ENCODE peak calls at places on chromosomes 6 and 20, in eight cellular contexts. X is A549; W is neural progenitor cell; A is CD8-positive, alpha-beta T cell; B is mammary epithelial cell; O is uterus; L is stomach; J is GM23248. F is an unnamed sample. For H3K4me1, the result is how much of the 10 kb centered on the place peaks cover.

GRCh38 chr6:100999034-100999597 is 118.0 kb upstream of the ASCC3 start:
- DNase-seq in J (no peak), W (no peak), A (no peak), O (no peak), L (no peak), B (no peak), X (no peak), F (no peak)

GRCh38 chr6:165181951-165182414 is 127.4 kb downstream of the C6orf118 start:
- DNase-seq in L (no peak), W (no peak), X (no peak), J (peak), A (no peak), B (peak), O (no peak), F (peak)

GRCh38 chr20:50731930-50732690 is 730 bp downstream of the PARD6B start:
- DNase-seq in W (peak), L (no peak), O (no peak), A (no peak), X (peak), J (no peak), B (peak), F (peak)

GRCh38 chr6:26482338-26482737 is 17.8 kb upstream of the BTN1A1 start:
- DNase-seq in O (no peak), W (no peak), B (no peak), X (no peak), L (no peak), A (no peak), J (no peak), F (no peak)

GRCh38 chr20:1298888-1299511 is 29.9 kb downstream of the SDCBP2 start:
- DNase-seq in O (no peak), X (no peak), W (no peak), B (no peak), J (no peak), L (no peak), A (no peak), F (no peak)

GRCh38 chr6:70124882-70125535 is 177.9 kb downstream of the COL9A1 start:
- DNase-seq in O (no peak), B (peak), A (no peak), X (no peak), W (no peak), L (no peak), J (peak), F (no peak)

GRCh38 chr6:82371799-82372508 is 8.3 kb downstream of the TPBG start:
- DNase-seq in W (no peak), O (no peak), L (no peak), X (no peak), A (no peak), J (peak), B (no peak), F (no peak)

GRCh38 chr6:34243131-34243771 is 5.6 kb downstream of the SMIM29 start:
- DNase-seq in A (no peak), O (no peak), B (no peak), X (no peak), L (no peak), W (no peak), J (peak), F (peak)

GRCh38 chr20:61604494-61604893 is 352.4 kb downstream of the CDH4 start:
- DNase-seq in O (no peak), B (no peak), L (no peak), A (no peak), J (no peak), X (no peak), W (no peak), F (no peak)

GRCh38 chr20:57250607-57251343 is 15.7 kb downstream of the BMP7 start:
- DNase-seq in L (no peak), B (no peak), X (no peak), J (no peak), O (no peak), W (no peak), A (no peak), F (no peak)

GRCh38 chr6:134604014-134604676 is 286.2 kb upstream of the SGK1 start:
- DNase-seq in A (no peak), X (no peak), B (no peak), W (no peak), J (no peak), L (no peak), O (no peak), F (no peak)

GRCh38 chr6:107114213-107114871 is 973 bp downstream of the BEND3 start:
- DNase-seq in O (peak), J (peak), A (peak), L (peak), B (peak), X (peak), W (peak), F (peak)

GRCh38 chr6:135104199-135104598 is 49.6 kb upstream of the HBS1L start:
- DNase-seq in L (no peak), O (no peak), B (no peak), W (no peak), A (no peak), J (no peak), X (no peak), F (no peak)

GRCh38 chr20:48921883-48922867 is 664 bp downstream of the ARFGEF2 start:
- DNase-seq in W (no peak), J (peak), X (peak), B (peak), A (no peak), O (no peak), L (peak), F (peak)

GRCh38 chr6:134921276-134921979 is 28.5 kb downstream of the ALDH8A1 start:
- DNase-seq in L (no peak), B (no peak), O (no peak), J (no peak), W (no peak), A (no peak), X (no peak), F (no peak)

GRCh38 chr6:167824591-167825041 is 2.1 kb upstream of the AFDN start:
- DNase-seq in A (no peak), X (no peak), W (no peak), B (no peak), O (no peak), L (no peak), J (peak), F (no peak)

GRCh38 chr6:89347825-89348224 is 4.7 kb downstream of the UBE2J1 start:
- DNase-seq in W (no peak), O (no peak), L (no peak), B (no peak), X (no peak), J (peak), A (no peak), F (no peak)

GRCh38 chr20:6663104-6663503 is 104.4 kb upstream of the BMP2 start:
- DNase-seq in L (no peak), X (no peak), O (no peak), W (no peak), A (no peak), J (no peak), B (no peak), F (no peak)

GRCh38 chr6:159760602-159761057 is 1.2 kb upstream of the ACAT2 start:
- DNase-seq in A (no peak), L (no peak), X (no peak), O (no peak), J (peak), W (peak), B (peak), F (no peak)

GRCh38 chr6:53227847-53228246 is 79.2 kb upstream of the GCM1 start:
- DNase-seq in A (no peak), X (no peak), J (no peak), O (no peak), W (no peak), B (no peak), L (no peak), F (no peak)

GRCh38 chr6:132820629-132821381 is 6.4 kb downstream of the RPS12 start:
- DNase-seq in X (no peak), A (no peak), L (no peak), W (no peak), J (peak), O (no peak), B (peak), F (no peak)

GRCh38 chr6:127581576-127581975 is 4.6 kb downstream of the C6orf58 start:
- DNase-seq in J (no peak), A (no peak), W (no peak), L (no peak), X (no peak), B (no peak), O (no peak), F (no peak)

GRCh38 chr6:159110748-159111147 is 58.5 kb upstream of the FNDC1 start:
- DNase-seq in A (no peak), W (no peak), O (no peak), B (no peak), L (no peak), X (no peak), J (no peak), F (no peak)

GRCh38 chr20:4102381-4102780 is 87.0 kb upstream of the RNF24 start:
- DNase-seq in X (no peak), W (no peak), J (peak), B (peak), A (no peak), O (no peak), L (no peak), F (no peak)

GRCh38 chr6:87921034-87921433 is 126.6 kb upstream of the SPACA1 start:
- DNase-seq in X (no peak), B (no peak), L (no peak), O (no peak), W (no peak), A (no peak), J (no peak), F (no peak)

GRCh38 chr6:87922947-87923330 is 124.7 kb upstream of the SPACA1 start:
- DNase-seq in X (no peak), O (no peak), A (no peak), J (no peak), L (no peak), W (no peak), B (no peak), F (no peak)

GRCh38 chr6:87920245-87920644 is 127.4 kb upstream of the SPACA1 start:
- DNase-seq in B (no peak), O (no peak), X (no peak), L (no peak), J (no peak), A (no peak), W (no peak), F (no peak)

GRCh38 chr6:87923389-87924050 is 124.1 kb upstream of the SPACA1 start:
- DNase-seq in A (no peak), L (no peak), B (no peak), W (no peak), J (no peak), X (no peak), O (no peak), F (no peak)

DNA sequence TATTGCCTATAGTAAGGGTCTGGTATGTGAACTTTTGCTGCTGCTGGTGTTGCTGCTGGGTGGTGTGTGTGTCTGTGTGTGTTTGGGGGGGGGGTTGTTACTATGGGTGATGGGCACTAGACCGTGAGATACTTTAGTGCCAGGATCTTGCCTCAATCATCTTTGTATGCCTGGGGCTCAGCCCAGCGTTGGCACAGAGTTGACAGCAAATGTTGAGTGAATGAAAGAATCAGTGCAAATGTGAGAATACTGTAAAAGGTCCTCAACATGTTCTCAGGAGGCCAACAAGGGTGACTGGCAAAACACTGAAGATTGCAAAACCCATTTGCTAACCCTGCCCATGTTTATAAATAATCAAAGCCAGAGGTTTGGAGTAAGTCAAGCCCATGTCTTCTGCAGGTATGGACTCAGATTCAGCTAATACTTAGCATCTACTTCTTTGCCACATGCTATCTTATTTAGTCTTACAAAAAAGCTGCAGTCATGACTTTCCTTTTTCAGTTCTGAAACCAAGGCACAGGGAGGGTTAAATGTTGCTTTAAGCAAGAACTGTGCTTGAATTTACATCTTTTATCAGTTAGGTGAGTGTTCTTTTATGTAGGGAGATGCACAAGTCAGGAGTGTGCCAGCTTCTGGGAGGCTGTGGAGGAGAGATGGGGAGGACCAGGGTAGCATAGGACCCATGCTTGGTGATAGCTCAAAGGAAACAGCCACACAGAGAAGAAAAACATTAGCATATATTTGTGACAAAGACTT is 125.3 kb upstream of the SPACA1 start:
- DNase-seq in A (no peak), W (no peak), O (no peak), B (no peak), X (no peak), J (no peak), L (no peak), F (no peak)
- H3K27ac ChIP-seq in A (no peak), W (no peak), O (no peak), B (no peak), X (no peak), J (no peak), L (no peak), F (no peak)

GRCh38 chr20:24314053-24314452 is 155.4 kb upstream of the SYNDIG1 start:
- DNase-seq in J (no peak), L (no peak), W (no peak), X (no peak), B (no peak), O (no peak), A (no peak), F (no peak)
- H3K4me1 ChIP-seq in J (under half), L (under half), W (under half), X (under half), B (under half), O (under half), A (under half), F (under half)

DNA sequence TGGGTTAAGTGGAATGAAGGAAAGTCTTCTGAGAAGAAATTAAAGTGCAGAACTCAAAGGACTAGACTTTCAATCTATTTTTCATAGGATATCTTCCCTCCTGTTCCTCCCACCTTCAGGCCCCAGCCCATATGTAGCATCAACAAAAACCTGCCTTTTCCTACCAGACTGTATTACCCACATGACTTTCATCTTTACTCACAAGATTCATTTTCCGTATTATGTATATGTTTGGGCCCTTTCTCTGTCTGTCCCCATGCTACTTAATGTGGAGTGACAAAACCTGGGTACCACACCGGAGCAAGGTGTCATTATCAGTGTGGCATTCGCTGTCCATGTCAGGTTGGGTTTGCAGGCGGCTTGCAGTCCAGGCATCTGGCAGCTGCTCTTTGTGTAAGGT is 18.8 kb upstream of the CNR1 start:
- DNase-seq in X (no peak), J (no peak), O (no peak), B (no peak), A (no peak), W (no peak), L (no peak), F (no peak)
- H3K27ac ChIP-seq in X (no peak), J (no peak), O (no peak), B (no peak), A (no peak), W (no peak), L (no peak), F (no peak)

DNA sequence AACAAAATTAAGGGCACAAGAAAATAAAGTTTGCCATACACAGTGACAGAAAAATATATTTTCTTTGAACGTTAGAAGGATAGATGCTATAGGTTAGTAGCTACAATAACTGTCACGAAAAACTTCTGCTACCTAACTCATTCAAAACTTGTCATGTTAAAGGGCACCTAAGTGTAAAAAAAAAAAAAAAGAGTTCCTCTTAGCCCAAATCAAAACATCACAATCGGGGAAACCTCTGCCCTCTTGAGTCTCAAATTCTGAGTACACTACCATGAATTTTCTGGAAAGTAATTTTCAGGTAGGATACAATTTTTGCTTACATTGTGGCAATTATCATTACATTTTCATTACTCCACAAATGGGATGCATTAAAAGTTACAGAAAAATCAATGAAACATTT is 5.7 kb downstream of the ATXN1 start:
- DNase-seq in A (no peak), W (no peak), L (no peak), O (no peak), J (no peak), X (no peak), B (no peak), F (no peak)
- H3K4me1 ChIP-seq in A (under half), W (under half), L (under half), O (under half), J (half or more), X (half or more), B (under half), F (half or more)

DNA sequence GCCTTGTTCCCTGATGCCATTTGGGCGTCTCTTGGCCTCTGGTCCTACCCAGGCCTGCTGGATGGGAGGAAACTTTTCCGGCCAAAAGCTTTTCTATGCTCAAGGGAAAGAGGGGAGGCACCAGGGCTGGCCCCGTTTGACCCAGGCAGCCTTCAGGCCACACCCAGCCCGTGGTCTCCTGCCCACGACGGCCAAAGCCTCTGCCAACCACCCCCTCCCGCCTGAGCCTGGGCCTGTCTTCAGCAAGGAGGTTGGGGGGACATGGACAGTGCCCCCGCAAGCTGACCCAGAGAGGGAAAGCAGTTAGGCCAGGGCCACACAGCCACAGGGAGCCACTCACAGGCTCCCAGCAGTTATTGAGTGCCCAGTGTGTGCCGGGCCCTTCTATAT is 49.5 kb downstream of the SRC start:
- DNase-seq in L (no peak), O (no peak), X (no peak), J (no peak), A (no peak), W (no peak), B (no peak), F (peak)
- H3K27ac ChIP-seq in L (no peak), O (no peak), X (peak), J (no peak), A (no peak), W (peak), B (no peak), F (peak)

GRCh38 chr6:37824170-37824569 is 4.6 kb downstream of the ZFAND3 start:
- DNase-seq in O (no peak), L (no peak), X (no peak), J (no peak), W (no peak), A (no peak), B (no peak), F (no peak)

GRCh38 chr6:37826188-37826587 is 6.7 kb downstream of the ZFAND3 start:
- DNase-seq in L (no peak), X (no peak), O (no peak), J (peak), W (no peak), B (no peak), A (no peak), F (no peak)

GRCh38 chr6:37827603-37828265 is 8.2 kb downstream of the ZFAND3 start:
- DNase-seq in J (no peak), X (no peak), A (no peak), W (no peak), O (no peak), L (no peak), B (no peak), F (no peak)

GRCh38 chr6:37830225-37830624 is 10.7 kb downstream of the ZFAND3 start:
- DNase-seq in O (no peak), X (no peak), A (no peak), J (no peak), W (no peak), L (no peak), B (no peak), F (no peak)

DNA sequence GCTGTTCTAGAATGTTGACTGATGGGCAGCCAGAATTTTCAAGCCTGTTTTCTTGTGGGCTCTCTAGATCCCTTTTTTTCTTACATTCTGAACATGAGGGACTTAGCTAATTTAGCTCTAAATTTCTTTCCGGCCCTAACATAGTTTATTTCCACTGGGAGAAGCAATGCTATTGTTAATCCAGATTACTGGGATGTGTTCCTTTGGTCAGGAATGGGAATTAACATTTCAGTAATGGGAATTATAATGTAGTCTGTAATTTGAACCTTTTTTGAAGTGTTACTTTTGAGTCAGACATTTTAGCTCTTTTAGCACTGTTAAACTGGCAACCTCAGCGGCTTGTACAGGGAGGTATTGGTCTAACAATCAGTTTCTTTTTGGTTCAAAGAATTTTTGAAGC is 7.5 kb downstream of the ZFAND3 start:
- DNase-seq in L (no peak), A (no peak), O (no peak), X (no peak), W (no peak), B (no peak), J (no peak), F (no peak)
- H3K4me1 ChIP-seq in L (half or more), A (half or more), O (under half), X (under half), W (under half), B (under half), J (under half), F (under half)

GRCh38 chr20:37786043-37786442 is 92.2 kb downstream of the CTNNBL1 start:
- DNase-seq in O (no peak), X (no peak), J (no peak), W (no peak), A (no peak), B (no peak), L (no peak), F (no peak)

GRCh38 chr20:37790900-37791299 is 97.1 kb downstream of the CTNNBL1 start:
- DNase-seq in J (no peak), X (no peak), A (no peak), B (no peak), L (no peak), O (no peak), W (no peak), F (no peak)

DNA sequence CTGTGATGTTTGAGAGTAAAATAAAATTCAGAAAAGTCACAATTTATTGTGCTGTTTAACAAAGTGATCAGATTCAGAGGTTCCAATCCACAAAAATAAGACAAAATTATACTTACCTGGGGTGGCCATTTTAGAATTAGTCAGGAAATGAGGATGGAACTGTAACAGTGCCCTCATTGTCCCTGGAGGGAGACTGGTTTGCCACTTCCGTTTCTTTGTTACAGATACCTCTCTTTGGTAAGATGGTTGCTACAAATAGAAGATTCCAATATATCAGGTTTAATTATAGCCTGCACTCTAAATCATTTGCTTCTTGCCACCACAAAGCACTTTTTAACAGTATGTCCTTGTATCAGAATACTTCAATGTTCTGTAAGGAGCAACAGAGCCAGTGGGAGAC is 95.6 kb downstream of the CTNNBL1 start:
- DNase-seq in J (no peak), L (no peak), A (no peak), B (no peak), O (no peak), W (no peak), X (no peak), F (no peak)
- H3K27ac ChIP-seq in J (no peak), L (no peak), A (no peak), B (peak), O (no peak), W (no peak), X (no peak), F (no peak)